ENCODE peak calls at places on chromosomes 13 and 19, in six cellular contexts. Z is GM12865, X is endothelial cell of umbilical vein, C is cardiac muscle cell, N is tibial nerve, V is AG04450. K is an unnamed sample.
A peak's percentile ranks its signal among the peaks of the same experiment; 100 is the strongest.

GRCh38 chr19:42295342-42295741 is 6.6 kb upstream of the PRR19 start:
- DNase-seq in C (no peak), X (no peak), N (no peak), V (no peak), Z (no peak), K (no peak)

GRCh38 chr13:78137404-78138142 is 218.9 kb upstream of the EDNRB start:
- DNase-seq in N (peak; percentile 27), X (peak; percentile 71), Z (peak; percentile 65), C (peak; percentile 73), V (peak; percentile 49), K (peak; percentile 78)

GRCh38 chr19:1492474-1493006 is 1.6 kb downstream of the REEP6 start:
- DNase-seq in C (no peak), V (no peak), X (no peak), Z (no peak), N (no peak), K (no peak)

GRCh38 chr19:55623130-55623868 is 1.1 kb downstream of the ZNF784 start:
- DNase-seq in V (no peak), X (no peak), Z (no peak), N (no peak), C (no peak), K (no peak)

GRCh38 chr19:41424335-41425173 is 2.6 kb downstream of the B3GNT8 start:
- DNase-seq in N (no peak), V (no peak), X (no peak), C (no peak), Z (no peak), K (no peak)

GRCh38 chr19:19145281-19145999 is 7.2 kb upstream of the TMEM161A start:
- DNase-seq in C (no peak), V (no peak), Z (no peak), X (no peak), N (no peak), K (no peak)

GRCh38 chr13:21637296-21637695 is 33.3 kb upstream of the MICU2 start:
- DNase-seq in V (no peak), Z (peak; percentile 50), N (no peak), X (no peak), C (no peak), K (peak; percentile 22)

GRCh38 chr13:39452412-39452811 is 150.6 kb downstream of the LHFPL6 start:
- DNase-seq in V (no peak), N (no peak), X (no peak), C (peak; percentile 55), Z (no peak), K (peak; percentile 6)

GRCh38 chr13:63124863-63125262 is 1709.2 kb upstream of the PCDH20 start:
- DNase-seq in N (no peak), C (peak; percentile 23), Z (peak; percentile 8), X (peak; percentile 29), V (no peak), K (peak; percentile 63)

GRCh38 chr13:108915634-108916497 is 286.5 kb downstream of the MYO16 start:
- DNase-seq in N (peak; percentile 92), V (peak; percentile 65), Z (peak; percentile 81), C (peak; percentile 38), X (peak; percentile 97), K (peak; percentile 91)

GRCh38 chr19:28358604-28359003 is 854.3 kb downstream of the UQCRFS1 start:
- DNase-seq in V (no peak), N (no peak), X (no peak), Z (no peak), C (no peak), K (no peak)

GRCh38 chr19:16374436-16374835 is 49.8 kb downstream of the KLF2 start:
- DNase-seq in Z (no peak), X (no peak), V (no peak), C (no peak), N (no peak), K (no peak)

GRCh38 chr19:29714371-29714952 is 599 bp downstream of the C19orf12 start:
- DNase-seq in Z (peak; percentile 36), X (no peak), V (no peak), N (no peak), C (no peak), K (no peak)

GRCh38 chr13:46100191-46100877 is 4.5 kb downstream of the CPB2 start:
- DNase-seq in V (no peak), C (no peak), X (no peak), Z (peak; percentile 47), N (no peak), K (peak; percentile 11)

GRCh38 chr13:110216006-110216402 is 91.0 kb downstream of the COL4A1 start:
- DNase-seq in Z (no peak), V (no peak), N (no peak), C (no peak), X (no peak), K (no peak)
- TF ChIP-seq CTCF in Z (no peak), V (no peak), N (no peak), C (no peak), X (no peak), K (no peak)

GRCh38 chr13:50509771-50510441 is 333.6 kb downstream of the DLEU7 start:
- DNase-seq in C (no peak), N (no peak), V (no peak), Z (no peak), X (no peak), K (no peak)
- H3K4me3 ChIP-seq in C (no peak overlapping the region), N (no peak overlapping the region), V (no peak overlapping the region), Z (no peak overlapping the region), X (no peak overlapping the region), K (no peak overlapping the region)

DNA sequence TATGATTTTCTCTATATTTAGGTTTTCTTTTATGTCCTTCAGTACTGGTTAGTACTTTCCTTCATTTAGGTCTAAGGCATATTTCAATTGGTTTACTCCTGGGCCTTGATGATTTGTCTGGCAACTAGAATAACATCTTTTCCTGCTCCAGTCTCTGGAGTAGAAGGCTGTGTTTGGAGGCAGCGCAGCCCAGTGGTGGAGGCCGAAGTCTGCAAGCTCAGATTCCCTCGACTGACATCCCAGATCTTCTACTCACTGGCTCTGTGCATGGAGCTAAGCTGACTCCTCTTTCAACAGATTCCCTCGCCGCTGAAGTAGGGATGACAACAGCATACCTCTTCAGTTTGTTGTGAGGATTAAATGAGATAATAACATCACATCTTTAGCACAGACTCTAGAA is 141.0 kb downstream of the RAP2A start:
- DNase-seq in Z (peak; percentile 46), X (peak; percentile 20), C (peak; percentile 43), V (peak; percentile 23), N (no peak), K (peak; percentile 64)
- TF ChIP-seq CTCF in Z (peak; percentile 54), X (peak; percentile 15), C (peak; percentile 66), V (peak; percentile 73), N (no peak), K (peak; percentile 62)

GRCh38 chr19:56838930-56839664 is 1.4 kb downstream of the PEG3 start:
- DNase-seq in Z (no peak), C (no peak), V (no peak), N (peak; percentile 88), X (peak; percentile 16), K (peak; percentile 77)

GRCh38 chr19:56837492-56837891 is 3.0 kb downstream of the PEG3 start:
- DNase-seq in N (peak; percentile 45), X (no peak), C (no peak), Z (no peak), V (no peak), K (peak; percentile 22)

GRCh38 chr19:56839665-56840451 is 668 bp downstream of the PEG3 start:
- DNase-seq in C (no peak), N (peak; percentile 86), X (peak; percentile 2), Z (no peak), V (no peak), K (peak; percentile 70)

GRCh38 chr19:56837892-56838679 is 2.4 kb downstream of the PEG3 start:
- DNase-seq in C (no peak), Z (no peak), N (peak; percentile 50), X (no peak), V (no peak), K (peak; percentile 32)

DNA sequence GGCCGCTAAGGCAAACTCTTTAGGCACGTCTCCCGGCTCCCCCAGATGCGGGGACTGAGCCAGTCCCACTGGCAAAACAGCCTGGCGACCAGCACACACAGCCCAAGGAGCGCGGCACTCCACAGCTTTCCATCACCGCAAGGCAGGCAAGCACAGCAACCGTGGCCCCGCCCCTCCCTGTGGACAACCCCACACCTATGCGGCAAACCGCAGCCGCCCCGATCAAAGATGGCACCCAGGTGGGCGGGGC is 1.9 kb downstream of the PEG3 start:
- DNase-seq in V (no peak), Z (no peak), N (no peak), C (no peak), X (no peak), K (no peak)
- H3K4me3 ChIP-seq in V (no peak overlapping the region), Z (no peak overlapping the region), N (peak overlapping the region; percentile 44), C (no peak overlapping the region), X (no peak overlapping the region), K (peak overlapping the region; percentile 22)